ENCODE peak calls at places on chromosomes 6 and 20, in seven cellular contexts. N is esophagus squamous epithelium, Q is endothelial cell of umbilical vein, O is lower lobe of right lung, U is fibroblast of lung, J is AG04449, X is LNCaP clone FGC. G is an unnamed sample.

GRCh38 chr20:35273449-35274171 is 4.3 kb downstream of the MMP24OS start:
- DNase-seq in U (peak), Q (no peak), X (peak), O (no peak), J (no peak), N (no peak), G (no peak)

GRCh38 chr6:148846778-148847761 is 100.2 kb downstream of the UST start:
- DNase-seq in X (no peak), Q (no peak), J (no peak), U (no peak), N (no peak), O (no peak), G (no peak)

GRCh38 chr20:57390604-57391438 is at the start of gene RBM38:
- DNase-seq in N (no peak), Q (peak), J (no peak), U (peak), X (no peak), O (peak), G (peak)

GRCh38 chr20:1241456-1241855 is 15.6 kb downstream of the RAD21L1 start:
- DNase-seq in J (no peak), U (no peak), Q (no peak), O (no peak), X (no peak), N (no peak), G (no peak)

GRCh38 chr20:1489764-1490436 is 1.3 kb downstream of the SIRPB2 start:
- DNase-seq in U (no peak), Q (peak), X (no peak), O (no peak), J (no peak), N (no peak), G (no peak)

GRCh38 chr6:170584954-170585498 is 589 bp upstream of the PDCD2 start:
- DNase-seq in O (no peak), X (no peak), U (no peak), N (no peak), J (no peak), Q (peak), G (peak)

GRCh38 chr6:2693191-2693590 is 57.5 kb downstream of the MYLK4 start:
- DNase-seq in X (no peak), O (no peak), N (no peak), U (no peak), J (no peak), Q (no peak), G (no peak)

GRCh38 chr6:37988696-37989095 is 169.2 kb downstream of the ZFAND3 start:
- DNase-seq in O (no peak), J (no peak), N (no peak), X (no peak), U (peak), Q (no peak), G (no peak)

GRCh38 chr6:42511803-42512422 is 51.9 kb upstream of the UBR2 start:
- DNase-seq in Q (no peak), X (no peak), O (no peak), N (no peak), J (no peak), U (peak), G (no peak)

GRCh38 chr6:161169690-161170089 is 104.2 kb downstream of the AGPAT4 start:
- DNase-seq in J (no peak), O (no peak), Q (peak), X (no peak), U (peak), N (no peak), G (peak)

GRCh38 chr6:152952866-152953509 is 29.9 kb downstream of the FBXO5 start:
- DNase-seq in N (no peak), O (no peak), Q (peak), U (peak), J (no peak), X (peak), G (peak)

GRCh38 chr20:3658019-3658707 is 5.0 kb downstream of the GFRA4 start:
- DNase-seq in N (no peak), Q (no peak), X (no peak), O (no peak), U (no peak), J (no peak), G (no peak)

DNA sequence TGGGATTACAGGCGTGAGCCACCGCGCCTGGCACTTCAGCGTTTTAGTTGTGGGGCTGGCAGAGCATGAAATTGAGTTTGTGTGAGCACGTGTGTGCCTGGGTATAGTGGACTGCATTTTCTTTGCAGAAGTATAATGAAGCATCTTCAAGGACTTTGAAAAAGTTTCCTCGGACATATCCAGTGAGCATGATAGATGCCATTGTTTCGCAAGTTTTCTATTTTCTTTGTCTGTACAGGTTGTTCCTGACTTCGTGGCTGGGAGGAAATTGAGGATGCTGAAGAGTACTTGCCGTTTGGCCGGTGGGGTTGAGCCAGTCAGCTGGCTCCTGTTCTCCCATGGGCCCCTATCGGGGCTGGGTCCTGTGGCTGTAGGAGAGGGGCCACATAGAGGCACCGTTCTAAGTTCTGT is 55.9 kb downstream of the RREB1 start:
- DNase-seq in N (no peak), Q (no peak), O (no peak), X (no peak), J (no peak), U (no peak), G (no peak)
- H3K4me3 ChIP-seq in N (no peak), Q (no peak), O (no peak), X (no peak), J (no peak), U (no peak), G (no peak)

GRCh38 chr6:53302678-53303360 is 45.9 kb downstream of the ELOVL5 start:
- DNase-seq in U (peak), J (no peak), O (no peak), X (no peak), N (no peak), Q (peak), G (peak)

GRCh38 chr6:53299331-53299835 is 49.4 kb downstream of the ELOVL5 start:
- DNase-seq in X (no peak), Q (no peak), J (no peak), U (no peak), N (no peak), O (no peak), G (no peak)

GRCh38 chr6:53300656-53301551 is 47.8 kb downstream of the ELOVL5 start:
- DNase-seq in O (peak), U (peak), X (peak), Q (peak), J (no peak), N (no peak), G (no peak)

GRCh38 chr6:53306819-53307347 is 41.9 kb downstream of the ELOVL5 start:
- DNase-seq in Q (peak), X (no peak), J (no peak), N (no peak), O (no peak), U (peak), G (no peak)

GRCh38 chr6:53301801-53302537 is 46.8 kb downstream of the ELOVL5 start:
- DNase-seq in J (no peak), Q (peak), U (peak), N (no peak), X (peak), O (no peak), G (no peak)
- H3K4me3 ChIP-seq in J (no peak), Q (no peak), U (no peak), N (no peak), X (peak), O (no peak), G (no peak)

GRCh38 chr6:133888931-133889556 is at the start of gene TCF21:
- DNase-seq in J (no peak), X (no peak), N (no peak), U (peak), O (no peak), Q (no peak), G (no peak)
- H3K4me3 ChIP-seq in J (peak), X (no peak), N (peak), U (peak), O (peak), Q (no peak), G (no peak)

GRCh38 chr6:129767776-129768490 is 58.0 kb upstream of the ARHGAP18 start:
- DNase-seq in J (no peak), O (no peak), X (no peak), U (no peak), Q (no peak), N (no peak), G (peak)

GRCh38 chr6:129765008-129765407 is 55.0 kb upstream of the ARHGAP18 start:
- DNase-seq in Q (no peak), O (no peak), N (no peak), U (no peak), J (no peak), X (no peak), G (no peak)

DNA sequence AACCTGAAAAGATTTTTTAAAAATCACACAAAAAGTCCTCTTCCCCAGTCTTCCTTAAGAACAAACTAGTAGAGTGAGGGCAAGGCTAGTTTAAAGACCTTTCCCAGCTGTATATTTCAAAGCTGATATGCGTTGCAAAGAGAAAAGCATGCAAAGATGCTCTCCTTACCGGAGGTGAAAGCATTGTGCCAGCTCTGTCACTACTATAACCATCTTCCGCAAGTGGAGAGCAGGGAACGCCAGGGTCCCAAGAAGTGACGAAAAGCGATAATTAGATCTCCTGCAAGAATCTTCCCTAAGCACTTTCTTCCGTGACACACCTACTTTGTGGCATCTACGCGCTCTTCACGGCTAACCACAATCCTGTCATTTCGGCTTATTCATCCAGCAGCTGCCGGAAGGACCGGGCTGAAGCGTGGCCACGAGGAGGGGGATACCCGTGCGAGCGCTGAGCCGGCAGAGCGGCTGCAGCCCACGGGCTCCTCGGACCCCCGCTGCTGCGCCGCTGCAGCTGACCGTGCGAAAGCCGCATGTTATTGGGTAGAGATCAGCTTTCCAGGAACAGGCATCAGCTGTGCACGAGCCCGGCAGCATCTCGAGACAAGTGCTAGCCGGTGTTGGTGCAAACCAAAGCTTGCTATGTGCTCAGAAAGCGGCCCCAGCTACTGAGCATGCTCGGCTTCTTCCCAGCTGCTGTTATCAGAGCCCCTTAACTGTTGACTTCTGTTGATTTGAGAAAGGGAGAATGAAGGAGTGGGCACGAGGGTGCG is 57.2 kb upstream of the ARHGAP18 start:
- DNase-seq in Q (peak), J (no peak), U (peak), N (no peak), O (peak), X (no peak), G (peak)
- H3K4me3 ChIP-seq in Q (peak), J (peak), U (peak), N (peak), O (peak), X (peak), G (peak)

G was measured in A673.